ENCODE peak calls at places on chromosomes 4 and X, in six cellular contexts. L, Q, R, A, F and P are unnamed samples.

GRCh38 chr4:83010111-83010521 is 507 bp downstream of the LIN54 start:
- DNase-seq in A (no peak), R (peak; percentile 7), Q (no peak), L (no peak), F (peak; percentile 69), P (no peak)

GRCh38 chrX:46865281-46865680 is 28.4 kb downstream of the RP2 start:
- DNase-seq in L (no peak), Q (no peak), F (peak; percentile 65), A (no peak), R (peak; percentile 69), P (no peak)

GRCh38 chrX:17078031-17078730 is 131.7 kb downstream of the REPS2 start:
- DNase-seq in A (no peak), L (no peak), F (no peak), Q (no peak), R (peak; percentile 42), P (no peak)

GRCh38 chr4:122827258-122827887 is 742 bp downstream of the FGF2 start:
- DNase-seq in A (peak; percentile 81), L (peak; percentile 26), Q (peak; percentile 87), F (peak; percentile 62), R (peak; percentile 33), P (peak; percentile 5)

GRCh38 chr4:47570816-47571215 is 85.7 kb downstream of the ATP10D start:
- DNase-seq in L (no peak), F (no peak), R (peak; percentile 3), A (no peak), Q (no peak), P (no peak)

GRCh38 chr4:74473155-74473811 is 28.3 kb downstream of the AREG start:
- DNase-seq in F (peak; percentile 91), A (no peak), L (peak; percentile 27), R (peak; percentile 82), Q (no peak), P (no peak)

GRCh38 chrX:115595049-115595448 is 34.1 kb downstream of the PLS3 start:
- DNase-seq in R (no peak), A (no peak), L (no peak), Q (no peak), F (no peak), P (no peak)

GRCh38 chrX:112147206-112147605 is 64.6 kb upstream of the TRPC5 start:
- DNase-seq in A (no peak), Q (no peak), F (peak; percentile 32), L (no peak), R (peak; percentile 3), P (no peak)

GRCh38 chrX:156001667-156002021 is 4.1 kb downstream of the IL9R start:
- DNase-seq in Q (no peak), L (no peak), F (no peak), A (no peak), R (no peak), P (no peak)
- H3K9me3 ChIP-seq in Q (no peaks in the 10 kb centered on the region), L (no peaks in the 10 kb centered on the region), F (no peaks in the 10 kb centered on the region), A (no peaks in the 10 kb centered on the region), R (no peaks in the 10 kb centered on the region), P (no peaks in the 10 kb centered on the region)

GRCh38 chr4:153344131-153345010 is at the start of gene MND1:
- DNase-seq in R (peak; percentile 81), A (peak; percentile 95), Q (peak; percentile 97), L (peak; percentile 79), F (peak; percentile 73), P (peak; percentile 84)

GRCh38 chr4:153342751-153343552 is 1.5 kb upstream of the MND1 start:
- DNase-seq in L (no peak), A (no peak), R (no peak), F (no peak), Q (no peak), P (no peak)

GRCh38 chr4:153337686-153338085 is 6.8 kb upstream of the MND1 start:
- DNase-seq in R (no peak), F (no peak), A (no peak), Q (no peak), L (no peak), P (no peak)

GRCh38 chr4:153345011-153345981 is 808 bp downstream of the MND1 start:
- DNase-seq in F (peak; percentile 65), L (no peak), A (no peak), Q (peak; percentile 77), R (peak; percentile 50), P (peak; percentile 66)

GRCh38 chr4:153341575-153342090 is 2.9 kb upstream of the MND1 start:
- DNase-seq in Q (no peak), A (no peak), F (peak; percentile 39), L (no peak), R (peak; percentile 75), P (no peak)
- H3K4me1 ChIP-seq in Q (no peaks in the 10 kb centered on the region), A (peaks cover 2% of the 10 kb centered on the region), F (peaks cover 3% of the 10 kb centered on the region), L (peaks cover 13% of the 10 kb centered on the region), R (peaks cover 17% of the 10 kb centered on the region), P (no peaks in the 10 kb centered on the region)

DNA sequence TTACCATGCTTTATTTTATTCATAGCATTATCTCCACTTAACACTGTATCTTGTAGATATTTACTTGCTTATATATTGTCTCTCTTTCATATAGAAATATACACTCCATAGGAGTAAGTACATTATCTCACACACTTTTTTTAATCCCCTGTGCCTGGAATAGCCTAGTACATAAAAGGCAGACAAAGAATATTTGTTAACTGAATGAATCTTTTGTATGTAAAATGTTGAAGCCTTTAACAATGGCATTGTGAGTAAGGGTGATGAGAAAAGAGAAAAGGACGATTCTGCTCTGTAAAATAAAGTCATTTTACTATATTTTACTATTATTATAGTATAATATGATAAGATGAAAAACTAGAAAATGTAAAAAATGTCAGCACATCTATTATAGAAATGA is 97.7 kb upstream of the PDHA2 start:
- DNase-seq in R (no peak), F (no peak), A (no peak), L (no peak), Q (no peak), P (no peak)
- H3K9me3 ChIP-seq in R (no peaks in the 10 kb centered on the region), F (no peaks in the 10 kb centered on the region), A (no peaks in the 10 kb centered on the region), L (peaks cover 7% of the 10 kb centered on the region), Q (peaks cover 1% of the 10 kb centered on the region), P (no peaks in the 10 kb centered on the region)

GRCh38 chr4:94488667-94489066 is 36.9 kb downstream of the PDLIM5 start:
- DNase-seq in Q (no peak), A (no peak), F (peak; percentile 76), L (no peak), R (peak; percentile 91), P (no peak)

GRCh38 chr4:94489075-94489474 is 37.3 kb downstream of the PDLIM5 start:
- DNase-seq in L (no peak), Q (no peak), A (no peak), F (peak; percentile 34), R (no peak), P (no peak)

GRCh38 chr4:94490437-94490836 is 38.7 kb downstream of the PDLIM5 start:
- DNase-seq in A (no peak), F (no peak), Q (no peak), L (no peak), R (no peak), P (no peak)

GRCh38 chr4:94486372-94486801 is 34.6 kb downstream of the PDLIM5 start:
- DNase-seq in L (peak; percentile 77), R (peak; percentile 86), Q (no peak), F (peak; percentile 46), A (no peak), P (no peak)

GRCh38 chr4:94491322-94491721 is 39.6 kb downstream of the PDLIM5 start:
- DNase-seq in A (no peak), F (no peak), R (peak; percentile 75), L (no peak), Q (no peak), P (no peak)
- H3K4me1 ChIP-seq in A (no peaks in the 10 kb centered on the region), F (no peaks in the 10 kb centered on the region), R (peaks cover 53% of the 10 kb centered on the region), L (peaks cover 9% of the 10 kb centered on the region), Q (peaks cover 3% of the 10 kb centered on the region), P (no peaks in the 10 kb centered on the region)

GRCh38 chr4:110613710-110614109 is 9.2 kb downstream of the PITX2 start:
- DNase-seq in F (no peak), R (no peak), A (no peak), Q (no peak), L (no peak), P (no peak)
- H3K9me3 ChIP-seq in F (no peaks in the 10 kb centered on the region), R (no peaks in the 10 kb centered on the region), A (no peaks in the 10 kb centered on the region), Q (peaks cover 3% of the 10 kb centered on the region), L (peaks cover 8% of the 10 kb centered on the region), P (no peaks in the 10 kb centered on the region)

DNA sequence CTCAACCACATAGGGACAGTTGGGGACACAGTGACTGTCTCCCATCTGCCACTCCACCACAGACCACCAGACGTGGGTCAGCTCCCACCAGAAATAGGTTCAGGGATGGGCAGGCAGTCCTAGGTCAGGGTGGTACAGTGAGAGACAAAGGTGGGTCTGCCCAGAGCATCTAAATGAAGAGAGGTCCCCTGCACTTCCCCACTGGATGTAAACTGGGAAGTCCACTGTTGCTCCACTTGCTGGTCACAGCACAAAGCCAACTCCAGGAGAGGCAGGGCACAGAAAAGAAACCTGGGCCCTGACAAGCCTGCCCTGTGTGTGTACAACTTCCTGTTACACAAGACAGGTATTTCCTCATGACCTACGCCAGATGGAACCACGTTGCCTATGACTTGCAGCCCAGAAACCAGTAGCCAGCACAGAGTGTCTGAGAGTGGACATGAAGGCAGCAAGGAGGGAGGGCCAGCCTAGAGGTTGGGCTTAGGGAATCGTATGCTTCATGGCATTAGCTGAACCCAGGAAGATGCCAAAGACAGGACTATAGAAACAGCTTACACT is 161.8 kb downstream of the SH3KBP1 start:
- DNase-seq in L (no peak), A (no peak), Q (no peak), F (peak; percentile 78), R (no peak), P (peak; percentile 23)
- H3K4me1 ChIP-seq in L (no peaks in the 10 kb centered on the region), A (peaks cover 2% of the 10 kb centered on the region), Q (no peaks in the 10 kb centered on the region), F (peaks cover 3% of the 10 kb centered on the region), R (no peaks in the 10 kb centered on the region), P (peaks cover 29% of the 10 kb centered on the region)